ENCODE peak calls at places on chromosomes 1 and 21, in six cellular contexts. X is T-helper 17 cell, B is NT2/D1, S is PC-9, W is kidney tubule cell, A is right lobe of liver. R is an unnamed sample.

GRCh38 chr1:10909697-10910489 is 102.6 kb upstream of the TARDBP start:
- DNase-seq in X (peak), W (peak), B (no peak), S (no peak), A (peak), R (peak)

GRCh38 chr1:185860876-185861275 is 126.7 kb downstream of the HMCN1 start:
- DNase-seq in X (no peak), W (no peak), S (no peak), B (no peak), A (no peak), R (peak)

GRCh38 chr1:24481843-24482610 is 20.6 kb upstream of the RCAN3 start:
- DNase-seq in X (no peak), W (peak), S (no peak), B (no peak), A (no peak), R (no peak)

GRCh38 chr1:237873487-237873927 is 17.2 kb downstream of the ZP4 start:
- DNase-seq in X (no peak), W (peak), B (peak), A (no peak), S (peak), R (peak)

GRCh38 chr1:65359888-65360287 is 50.5 kb downstream of the DNAJC6 start:
- DNase-seq in A (no peak), B (no peak), S (peak), X (no peak), W (no peak), R (no peak)

GRCh38 chr21:37001446-37001845 is 5.1 kb upstream of the RIPPLY3 start:
- DNase-seq in B (no peak), A (no peak), W (no peak), X (no peak), S (no peak), R (peak)

GRCh38 chr21:42081931-42082381 is 10.8 kb downstream of the UMODL1 start:
- DNase-seq in A (no peak), X (no peak), W (no peak), S (no peak), B (no peak), R (no peak)

GRCh38 chr1:224747578-224747977 is 131.5 kb downstream of the CNIH3 start:
- DNase-seq in X (no peak), B (no peak), S (no peak), A (no peak), W (peak), R (peak)

GRCh38 chr1:110948038-110948810 is 15.5 kb downstream of the LRIF1 start:
- DNase-seq in S (no peak), X (no peak), A (no peak), W (peak), B (no peak), R (peak)

GRCh38 chr1:91308544-91308943 is 96.1 kb downstream of the HFM1 start:
- DNase-seq in X (no peak), B (no peak), S (no peak), A (no peak), W (no peak), R (no peak)

GRCh38 chr1:89536555-89537393 is 12.1 kb downstream of the LRRC8B start:
- DNase-seq in W (no peak), B (no peak), A (no peak), X (no peak), S (no peak), R (no peak)